ENCODE peak calls at places on chromosomes 2 and 18, in ten cellular contexts. One of them, this sample, is unnamed.

GRCh38 chr18:21242141-21243040 is at the start of gene GREB1L:
- DNase-seq in upper lobe of left lung: no peak
- DNase-seq in B cell: peak; percentile 33
- DNase-seq in nephron progenitor cell: peak; percentile 85
- DNase-seq in right lobe of liver: peak; percentile 87
- DNase-seq in body of pancreas: peak; percentile 29
- DNase-seq in adrenal gland: peak; percentile 17
- DNase-seq in HFF-Myc: no peak
- DNase-seq in CD4-positive, alpha-beta T cell: no peak
- DNase-seq in AG10803: peak; percentile 66
- DNase-seq in this sample: peak; percentile 74

GRCh38 chr2:226644342-226644957 is 155.2 kb downstream of the IRS1 start:
- DNase-seq in upper lobe of left lung: no peak
- DNase-seq in B cell: no peak
- DNase-seq in nephron progenitor cell: no peak
- DNase-seq in right lobe of liver: no peak
- DNase-seq in body of pancreas: no peak
- DNase-seq in adrenal gland: peak; percentile 25
- DNase-seq in HFF-Myc: no peak
- DNase-seq in CD4-positive, alpha-beta T cell: no peak
- DNase-seq in AG10803: peak; percentile 47
- DNase-seq in this sample: no peak

GRCh38 chr2:62459672-62460071 is 46.3 kb downstream of the TMEM17 start:
- DNase-seq in upper lobe of left lung: no peak
- DNase-seq in B cell: no peak
- DNase-seq in nephron progenitor cell: no peak
- DNase-seq in right lobe of liver: no peak
- DNase-seq in body of pancreas: no peak
- DNase-seq in adrenal gland: no peak
- DNase-seq in HFF-Myc: no peak
- DNase-seq in CD4-positive, alpha-beta T cell: no peak
- DNase-seq in AG10803: no peak
- DNase-seq in this sample: no peak

GRCh38 chr2:140392824-140393223 is 1612.6 kb upstream of the NXPH2 start:
- DNase-seq in upper lobe of left lung: no peak
- DNase-seq in B cell: no peak
- DNase-seq in nephron progenitor cell: no peak
- DNase-seq in right lobe of liver: no peak
- DNase-seq in body of pancreas: no peak
- DNase-seq in adrenal gland: no peak
- DNase-seq in HFF-Myc: no peak
- DNase-seq in CD4-positive, alpha-beta T cell: no peak
- DNase-seq in AG10803: no peak
- DNase-seq in this sample: no peak

GRCh38 chr18:14900435-14900834 is 152.5 kb downstream of the ANKRD30B start:
- DNase-seq in upper lobe of left lung: no peak
- DNase-seq in B cell: no peak
- DNase-seq in nephron progenitor cell: no peak
- DNase-seq in right lobe of liver: no peak
- DNase-seq in body of pancreas: no peak
- DNase-seq in adrenal gland: no peak
- DNase-seq in HFF-Myc: no peak
- DNase-seq in CD4-positive, alpha-beta T cell: no peak
- DNase-seq in AG10803: no peak
- DNase-seq in this sample: no peak

GRCh38 chr2:109112-109809 is 63.0 kb upstream of the FAM110C start:
- DNase-seq in upper lobe of left lung: peak; percentile 52
- DNase-seq in B cell: no peak
- DNase-seq in nephron progenitor cell: no peak
- DNase-seq in right lobe of liver: no peak
- DNase-seq in body of pancreas: no peak
- DNase-seq in adrenal gland: no peak
- DNase-seq in HFF-Myc: no peak
- DNase-seq in CD4-positive, alpha-beta T cell: no peak
- DNase-seq in AG10803: no peak
- DNase-seq in this sample: no peak

GRCh38 chr2:1708476-1709334 is 35.6 kb downstream of the PXDN start:
- DNase-seq in upper lobe of left lung: no peak
- DNase-seq in B cell: no peak
- DNase-seq in nephron progenitor cell: no peak
- DNase-seq in right lobe of liver: no peak
- DNase-seq in body of pancreas: no peak
- DNase-seq in adrenal gland: no peak
- DNase-seq in HFF-Myc: no peak
- DNase-seq in CD4-positive, alpha-beta T cell: no peak
- DNase-seq in AG10803: no peak
- DNase-seq in this sample: no peak

GRCh38 chr2:128187032-128187654 is 96.1 kb downstream of the UGGT1 start:
- DNase-seq in upper lobe of left lung: no peak
- DNase-seq in B cell: no peak
- DNase-seq in nephron progenitor cell: no peak
- DNase-seq in right lobe of liver: no peak
- DNase-seq in body of pancreas: no peak
- DNase-seq in adrenal gland: no peak
- DNase-seq in HFF-Myc: no peak
- DNase-seq in CD4-positive, alpha-beta T cell: no peak
- DNase-seq in AG10803: peak; percentile 70
- DNase-seq in this sample: no peak

GRCh38 chr2:210991107-210991506 is 434.7 kb downstream of the CPS1 start:
- DNase-seq in upper lobe of left lung: no peak
- DNase-seq in B cell: no peak
- DNase-seq in nephron progenitor cell: no peak
- DNase-seq in right lobe of liver: no peak
- DNase-seq in body of pancreas: no peak
- DNase-seq in adrenal gland: no peak
- DNase-seq in HFF-Myc: no peak
- DNase-seq in CD4-positive, alpha-beta T cell: no peak
- DNase-seq in AG10803: no peak
- DNase-seq in this sample: no peak

GRCh38 chr2:237714690-237715458 is 83.7 kb upstream of the RBM44 start:
- DNase-seq in upper lobe of left lung: peak; percentile 70
- DNase-seq in B cell: no peak
- DNase-seq in nephron progenitor cell: peak; percentile 42
- DNase-seq in right lobe of liver: no peak
- DNase-seq in body of pancreas: no peak
- DNase-seq in adrenal gland: no peak
- DNase-seq in HFF-Myc: no peak
- DNase-seq in CD4-positive, alpha-beta T cell: no peak
- DNase-seq in AG10803: no peak
- DNase-seq in this sample: no peak

DNA sequence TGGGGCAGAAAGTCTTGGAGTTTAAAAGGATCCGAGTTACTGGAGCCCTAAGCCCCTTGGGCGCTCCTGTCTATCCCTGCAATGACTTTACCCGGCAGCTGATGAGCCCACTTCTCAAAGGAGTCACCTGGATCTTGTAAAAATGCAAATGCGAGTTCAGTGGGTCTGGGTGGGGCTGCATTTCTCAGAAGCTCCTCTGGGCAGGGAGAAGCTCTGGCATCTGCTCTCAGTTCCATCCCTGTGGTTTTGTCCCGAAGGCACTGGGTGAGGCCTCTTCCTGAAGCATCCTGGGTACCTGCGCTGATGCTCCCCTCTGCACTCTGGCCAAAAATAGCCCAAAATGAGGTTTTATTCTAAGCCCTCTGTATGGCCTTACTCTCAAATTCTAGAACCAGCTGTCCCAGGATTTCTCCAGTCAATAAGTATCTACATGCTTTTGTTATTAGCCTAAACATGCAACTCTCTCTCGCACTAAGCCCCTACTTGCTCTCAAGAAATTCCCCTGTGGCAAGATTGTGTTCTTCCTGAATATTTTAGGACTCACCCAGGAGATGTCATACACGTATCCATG is 167.8 kb upstream of the APCDD1 start:
- DNase-seq in upper lobe of left lung: no peak
- DNase-seq in B cell: no peak
- DNase-seq in nephron progenitor cell: no peak
- DNase-seq in right lobe of liver: no peak
- DNase-seq in body of pancreas: no peak
- DNase-seq in adrenal gland: no peak
- DNase-seq in HFF-Myc: no peak
- DNase-seq in CD4-positive, alpha-beta T cell: no peak
- DNase-seq in AG10803: no peak
- DNase-seq in this sample: no peak
- TF ChIP-seq CTCF in upper lobe of left lung: no peak
- TF ChIP-seq CTCF in B cell: no peak
- TF ChIP-seq CTCF in nephron progenitor cell: no peak
- TF ChIP-seq CTCF in right lobe of liver: no peak
- TF ChIP-seq CTCF in body of pancreas: no peak
- TF ChIP-seq CTCF in adrenal gland: no peak
- TF ChIP-seq CTCF in HFF-Myc: no peak
- TF ChIP-seq CTCF in CD4-positive, alpha-beta T cell: no peak
- TF ChIP-seq CTCF in AG10803: no peak
- TF ChIP-seq CTCF in this sample: no peak

DNA sequence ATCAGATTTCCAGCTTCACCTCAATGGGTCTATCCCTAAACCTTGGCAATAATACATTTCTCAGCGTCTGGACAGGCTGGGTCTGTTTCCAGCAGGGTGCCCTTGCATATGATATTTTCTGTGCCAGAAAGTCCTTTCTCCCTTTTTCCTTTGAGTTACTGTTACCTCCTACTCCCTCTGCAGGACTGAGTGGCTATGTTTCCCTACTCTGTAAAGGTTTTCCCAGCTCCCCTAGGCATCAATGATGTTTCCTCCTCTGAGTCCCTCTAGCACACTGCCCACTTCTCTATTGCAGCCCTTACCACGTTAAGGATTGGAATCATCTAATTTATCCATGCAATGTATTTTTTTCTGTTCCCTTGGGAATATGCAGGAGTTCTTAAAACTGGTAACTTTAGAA is 118.3 kb upstream of the REV1 start:
- DNase-seq in upper lobe of left lung: no peak
- DNase-seq in B cell: no peak
- DNase-seq in nephron progenitor cell: no peak
- DNase-seq in right lobe of liver: no peak
- DNase-seq in body of pancreas: no peak
- DNase-seq in adrenal gland: no peak
- DNase-seq in HFF-Myc: no peak
- DNase-seq in CD4-positive, alpha-beta T cell: no peak
- DNase-seq in AG10803: peak; percentile 12
- DNase-seq in this sample: no peak
- TF ChIP-seq CTCF in upper lobe of left lung: no peak
- TF ChIP-seq CTCF in B cell: no peak
- TF ChIP-seq CTCF in nephron progenitor cell: no peak
- TF ChIP-seq CTCF in right lobe of liver: no peak
- TF ChIP-seq CTCF in body of pancreas: no peak
- TF ChIP-seq CTCF in adrenal gland: no peak
- TF ChIP-seq CTCF in HFF-Myc: no peak
- TF ChIP-seq CTCF in CD4-positive, alpha-beta T cell: no peak
- TF ChIP-seq CTCF in AG10803: peak; percentile 37
- TF ChIP-seq CTCF in this sample: no peak

GRCh38 chr18:78875268-78875997 is 104.2 kb upstream of the SALL3 start:
- DNase-seq in upper lobe of left lung: no peak
- DNase-seq in B cell: no peak
- DNase-seq in nephron progenitor cell: peak; percentile 41
- DNase-seq in right lobe of liver: no peak
- DNase-seq in body of pancreas: peak; percentile 37
- DNase-seq in adrenal gland: peak; percentile 47
- DNase-seq in HFF-Myc: no peak
- DNase-seq in CD4-positive, alpha-beta T cell: no peak
- DNase-seq in AG10803: no peak
- DNase-seq in this sample: no peak
- TF ChIP-seq CTCF in upper lobe of left lung: no peak
- TF ChIP-seq CTCF in B cell: peak; percentile 24
- TF ChIP-seq CTCF in nephron progenitor cell: peak; percentile 49
- TF ChIP-seq CTCF in right lobe of liver: peak; percentile 59
- TF ChIP-seq CTCF in body of pancreas: peak; percentile 53
- TF ChIP-seq CTCF in adrenal gland: peak; percentile 52
- TF ChIP-seq CTCF in HFF-Myc: no peak
- TF ChIP-seq CTCF in CD4-positive, alpha-beta T cell: peak; percentile 14
- TF ChIP-seq CTCF in AG10803: peak; percentile 46
- TF ChIP-seq CTCF in this sample: peak; percentile 64

GRCh38 chr2:47043891-47044239 is 111.2 kb downstream of the STPG4 start:
- DNase-seq in upper lobe of left lung: no peak
- DNase-seq in B cell: no peak
- DNase-seq in nephron progenitor cell: no peak
- DNase-seq in right lobe of liver: no peak
- DNase-seq in body of pancreas: no peak
- DNase-seq in adrenal gland: no peak
- DNase-seq in HFF-Myc: no peak
- DNase-seq in CD4-positive, alpha-beta T cell: no peak
- DNase-seq in AG10803: no peak
- DNase-seq in this sample: no peak

GRCh38 chr2:47040662-47041061 is 114.4 kb downstream of the STPG4 start:
- DNase-seq in upper lobe of left lung: no peak
- DNase-seq in B cell: no peak
- DNase-seq in nephron progenitor cell: no peak
- DNase-seq in right lobe of liver: peak; percentile 80
- DNase-seq in body of pancreas: no peak
- DNase-seq in adrenal gland: no peak
- DNase-seq in HFF-Myc: no peak
- DNase-seq in CD4-positive, alpha-beta T cell: no peak
- DNase-seq in AG10803: no peak
- DNase-seq in this sample: no peak

GRCh38 chr2:47041891-47042684 is 113.0 kb downstream of the STPG4 start:
- DNase-seq in upper lobe of left lung: no peak
- DNase-seq in B cell: no peak
- DNase-seq in nephron progenitor cell: no peak
- DNase-seq in right lobe of liver: no peak
- DNase-seq in body of pancreas: no peak
- DNase-seq in adrenal gland: no peak
- DNase-seq in HFF-Myc: no peak
- DNase-seq in CD4-positive, alpha-beta T cell: no peak
- DNase-seq in AG10803: no peak
- DNase-seq in this sample: no peak

GRCh38 chr2:47041065-47041464 is 114.0 kb downstream of the STPG4 start:
- DNase-seq in upper lobe of left lung: no peak
- DNase-seq in B cell: no peak
- DNase-seq in nephron progenitor cell: no peak
- DNase-seq in right lobe of liver: no peak
- DNase-seq in body of pancreas: no peak
- DNase-seq in adrenal gland: no peak
- DNase-seq in HFF-Myc: no peak
- DNase-seq in CD4-positive, alpha-beta T cell: no peak
- DNase-seq in AG10803: peak; percentile 73
- DNase-seq in this sample: no peak

DNA sequence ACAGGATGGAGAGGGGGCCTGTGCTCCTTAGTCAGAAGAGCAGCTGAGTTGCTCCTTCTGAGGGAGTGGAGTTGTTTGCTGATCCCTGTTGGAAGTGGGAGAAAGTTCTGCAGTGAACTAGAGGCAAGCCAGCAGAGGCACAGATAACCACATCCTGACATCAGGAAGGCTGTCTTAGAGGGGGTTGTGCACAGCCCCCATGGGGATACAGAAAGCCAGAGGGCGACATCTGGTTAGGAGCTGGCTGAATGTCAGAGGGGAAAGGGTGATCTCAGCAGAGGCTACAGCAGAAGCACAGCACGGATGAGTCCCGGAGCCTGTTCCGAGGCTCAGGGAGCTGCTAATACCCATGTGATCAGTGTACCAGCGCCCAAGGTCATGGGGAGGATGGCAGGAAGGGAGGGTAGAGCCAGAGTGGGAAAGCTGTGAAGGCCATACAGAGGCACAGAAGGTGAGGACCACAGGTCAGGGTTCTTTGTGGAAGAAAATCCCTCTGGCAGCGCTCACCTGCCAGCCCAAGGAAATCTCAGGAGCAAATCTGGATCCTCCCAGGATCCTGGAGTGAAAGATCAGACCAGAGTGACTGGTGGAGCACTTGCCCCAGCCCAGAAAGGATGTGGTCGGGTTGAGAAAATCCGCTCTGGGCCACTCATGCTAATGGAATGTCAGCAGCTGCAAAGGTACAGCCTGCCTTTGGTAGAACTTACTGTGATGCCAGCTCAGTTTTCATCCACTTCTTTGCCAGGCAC is 111.8 kb downstream of the STPG4 start:
- DNase-seq in upper lobe of left lung: no peak
- DNase-seq in B cell: no peak
- DNase-seq in nephron progenitor cell: no peak
- DNase-seq in right lobe of liver: no peak
- DNase-seq in body of pancreas: peak; percentile 45
- DNase-seq in adrenal gland: peak; percentile 93
- DNase-seq in HFF-Myc: peak; percentile 93
- DNase-seq in CD4-positive, alpha-beta T cell: no peak
- DNase-seq in AG10803: peak; percentile 96
- DNase-seq in this sample: no peak
- TF ChIP-seq CTCF in upper lobe of left lung: no peak
- TF ChIP-seq CTCF in B cell: no peak
- TF ChIP-seq CTCF in nephron progenitor cell: no peak
- TF ChIP-seq CTCF in right lobe of liver: no peak
- TF ChIP-seq CTCF in body of pancreas: no peak
- TF ChIP-seq CTCF in adrenal gland: no peak
- TF ChIP-seq CTCF in HFF-Myc: no peak
- TF ChIP-seq CTCF in CD4-positive, alpha-beta T cell: no peak
- TF ChIP-seq CTCF in AG10803: peak; percentile 17
- TF ChIP-seq CTCF in this sample: no peak